ENCODE peak calls at places on chromosomes 13 and 19, in five cellular contexts. I is activated T-cell treated with anti-CD3 and anti-CD28 coated beads, Interleukin-2, amount 50 U/mL, for 72 hours; T is iris pigment epithelial cell; X is thyroid gland; E is NCI-H2081 treated with DMSO at 0.1 percent for 48 hours. H is an unnamed sample.
A peak's percentile ranks its signal among the peaks of the same experiment; 100 is the strongest.

GRCh38 chr13:107534548-107534947 is 680.8 kb downstream of the LIG4 start:
- DNase-seq in I (no peak), T (peak; percentile 40), X (no peak), E (no peak), H (no peak)

GRCh38 chr19:7926727-7927604 is 1.0 kb upstream of the CTXN1 start:
- DNase-seq in I (no peak), T (no peak), X (no peak), E (no peak), H (peak; percentile 31)

GRCh38 chr19:23882493-23882892 is 32.2 kb upstream of the ZNF726 start:
- DNase-seq in I (no peak), T (peak; percentile 1), X (no peak), E (no peak), H (no peak)

GRCh38 chr19:27986299-27986698 is 1226.7 kb downstream of the UQCRFS1 start:
- DNase-seq in I (no peak), T (no peak), X (no peak), E (no peak), H (no peak)

GRCh38 chr19:5271145-5271544 is 69.5 kb downstream of the PTPRS start:
- DNase-seq in I (no peak), T (no peak), X (no peak), E (no peak), H (no peak)

GRCh38 chr19:6417713-6418561 is 6.7 kb downstream of the KHSRP start:
- DNase-seq in I (no peak), T (no peak), X (no peak), E (no peak), H (no peak)

GRCh38 chr13:106906431-106906996 is 338.6 kb upstream of the ARGLU1 start:
- DNase-seq in I (no peak), T (no peak), X (no peak), E (no peak), H (no peak)

GRCh38 chr19:33780251-33780650 is 16.4 kb upstream of the KCTD15 start:
- DNase-seq in I (no peak), T (no peak), X (no peak), E (no peak), H (no peak)

GRCh38 chr19:14031719-14032480 is at the start of gene IL27RA:
- DNase-seq in I (peak; percentile 79), T (peak; percentile 54), X (peak; percentile 58), E (peak; percentile 3), H (peak; percentile 87)

GRCh38 chr13:46531953-46532352 is 21.0 kb upstream of the LRCH1 start:
- DNase-seq in I (no peak), T (no peak), X (no peak), E (no peak), H (no peak)

H was measured in GM06990.